ENCODE peak calls at places on chromosomes 11 and 22, in seven cellular contexts. S, Y, Z, N, B, M and O are unnamed samples.

GRCh38 chr22:50474711-50475651 is at the start of gene SBF1:
- DNase-seq in S (peak), Y (peak), Z (peak), N (peak), B (peak), M (peak), O (peak)

GRCh38 chr11:121929581-121929980 is 186.4 kb downstream of the BLID start:
- DNase-seq in S (no peak), Y (no peak), Z (no peak), N (peak), B (no peak), M (peak), O (peak)

GRCh38 chr11:65606876-65607613 is 7.0 kb downstream of the MAP3K11 start:
- DNase-seq in S (peak), Y (peak), Z (no peak), N (peak), B (no peak), M (peak), O (peak)

GRCh38 chr22:50072167-50072555 is 13.1 kb downstream of the MLC1 start:
- DNase-seq in S (no peak), Y (no peak), Z (no peak), N (no peak), B (no peak), M (no peak), O (no peak)

GRCh38 chr11:62553839-62554361 is 7.3 kb upstream of the AHNAK start:
- DNase-seq in S (no peak), Y (peak), Z (no peak), N (no peak), B (no peak), M (no peak), O (peak)

GRCh38 chr11:3043315-3043871 is 13.8 kb downstream of the CARS1 start:
- DNase-seq in S (no peak), Y (no peak), Z (no peak), N (peak), B (no peak), M (no peak), O (no peak)

GRCh38 chr11:61333638-61334433 is 808 bp downstream of the TKFC start:
- DNase-seq in S (no peak), Y (no peak), Z (peak), N (no peak), B (no peak), M (no peak), O (no peak)

GRCh38 chr11:119652907-119653659 is 75.9 kb downstream of the NECTIN1 start:
- DNase-seq in S (no peak), Y (no peak), Z (no peak), N (no peak), B (no peak), M (no peak), O (no peak)

GRCh38 chr11:31870609-31871309 is 59.6 kb upstream of the PAX6 start:
- DNase-seq in S (no peak), Y (peak), Z (no peak), N (peak), B (no peak), M (peak), O (peak)

GRCh38 chr11:45683285-45684058 is 18.1 kb upstream of the CHST1 start:
- DNase-seq in S (no peak), Y (no peak), Z (no peak), N (no peak), B (no peak), M (no peak), O (no peak)

GRCh38 chr11:65867284-65868071 is 5.1 kb downstream of the EFEMP2 start:
- DNase-seq in S (no peak), Y (no peak), Z (no peak), N (peak), B (no peak), M (no peak), O (no peak)

GRCh38 chr11:68051191-68052136 is 12.6 kb downstream of the TCIRG1 start:
- DNase-seq in S (no peak), Y (no peak), Z (no peak), N (no peak), B (no peak), M (no peak), O (no peak)

GRCh38 chr11:132048040-132048439 is 677.6 kb downstream of the NTM start:
- DNase-seq in S (no peak), Y (no peak), Z (no peak), N (no peak), B (no peak), M (no peak), O (no peak)

GRCh38 chr11:4134844-4135243 is 40.2 kb downstream of the RRM1 start:
- DNase-seq in S (no peak), Y (peak), Z (no peak), N (no peak), B (no peak), M (no peak), O (peak)

GRCh38 chr11:43555811-43556210 is 124.7 kb upstream of the HSD17B12 start:
- DNase-seq in S (no peak), Y (no peak), Z (no peak), N (no peak), B (no peak), M (no peak), O (no peak)

GRCh38 chr11:102802341-102802740 is 4.4 kb upstream of the MMP1 start:
- DNase-seq in S (peak), Y (peak), Z (no peak), N (no peak), B (no peak), M (no peak), O (peak)

GRCh38 chr11:82831364-82831763 is 68.9 kb downstream of the PRCP start:
- DNase-seq in S (no peak), Y (no peak), Z (no peak), N (no peak), B (no peak), M (no peak), O (no peak)

GRCh38 chr22:35841907-35842518 is 124.3 kb downstream of the APOL5 start:
- DNase-seq in S (no peak), Y (no peak), Z (no peak), N (no peak), B (no peak), M (no peak), O (no peak)

GRCh38 chr11:69618237-69618636 is 22.7 kb upstream of the CCND1 start:
- DNase-seq in S (no peak), Y (no peak), Z (no peak), N (no peak), B (no peak), M (no peak), O (no peak)

GRCh38 chr22:25008666-25009065 is 56.1 kb downstream of the KIAA1671 start:
- DNase-seq in S (no peak), Y (no peak), Z (no peak), N (peak), B (no peak), M (no peak), O (peak)

DNA sequence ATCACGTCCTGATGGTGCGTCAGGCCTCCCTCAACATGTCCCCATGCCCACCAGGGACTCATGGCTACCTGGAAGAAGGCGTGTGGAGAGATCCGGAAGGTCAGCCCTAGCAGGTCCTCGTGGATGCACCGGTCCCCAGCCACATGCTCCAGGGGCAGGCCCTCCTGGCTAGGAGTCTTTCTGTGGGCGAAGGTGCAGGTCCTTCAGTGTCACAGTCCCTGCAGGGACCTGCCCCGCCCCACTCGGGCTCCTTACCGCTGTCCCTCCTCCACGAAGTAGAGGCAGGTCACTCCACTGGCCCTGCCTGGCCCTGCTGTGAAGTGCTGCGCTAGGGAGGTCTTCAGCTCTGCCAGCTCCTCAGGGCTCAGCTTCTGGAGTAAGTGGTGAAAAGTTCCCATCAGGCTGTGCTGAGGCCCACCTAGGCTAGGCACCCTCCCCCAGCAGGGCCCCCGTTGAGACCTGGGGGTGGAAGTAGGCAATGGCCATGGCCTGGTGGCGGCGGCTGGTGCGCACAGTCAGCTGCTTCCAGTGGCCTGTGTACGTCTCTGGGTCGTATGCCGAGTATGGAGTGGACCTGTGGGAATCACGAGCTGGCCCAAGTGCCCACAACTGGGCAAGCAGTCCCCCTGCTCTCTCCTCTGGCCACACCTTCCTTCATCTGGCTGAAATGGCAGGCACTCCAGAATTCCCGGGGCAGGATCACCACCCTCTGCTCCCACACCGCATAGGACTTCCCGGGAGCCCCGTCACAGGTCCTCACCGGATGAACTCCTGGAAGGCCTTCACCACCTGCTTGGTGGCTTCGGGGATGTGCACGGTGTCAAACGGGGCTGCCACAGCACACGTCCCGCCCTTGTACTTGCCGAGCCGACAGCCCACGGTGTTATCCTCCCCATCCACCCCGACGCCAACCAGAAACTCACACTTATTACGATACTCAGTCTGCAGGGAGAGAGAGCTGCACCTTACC is 1.1 kb upstream of the RANBP1 start:
- DNase-seq in S (no peak), Y (no peak), Z (no peak), N (peak), B (no peak), M (no peak), O (no peak)
- H3K4me3 ChIP-seq in S (peak), Y (no peak), Z (no peak), N (no peak), B (no peak), M (no peak), O (no peak)

GRCh38 chr11:124875401-124875800 is 10.2 kb downstream of the ROBO3 start:
- DNase-seq in S (no peak), Y (no peak), Z (no peak), N (no peak), B (no peak), M (no peak), O (no peak)
- H3K4me3 ChIP-seq in S (peak), Y (peak), Z (no peak), N (peak), B (no peak), M (peak), O (no peak)

DNA sequence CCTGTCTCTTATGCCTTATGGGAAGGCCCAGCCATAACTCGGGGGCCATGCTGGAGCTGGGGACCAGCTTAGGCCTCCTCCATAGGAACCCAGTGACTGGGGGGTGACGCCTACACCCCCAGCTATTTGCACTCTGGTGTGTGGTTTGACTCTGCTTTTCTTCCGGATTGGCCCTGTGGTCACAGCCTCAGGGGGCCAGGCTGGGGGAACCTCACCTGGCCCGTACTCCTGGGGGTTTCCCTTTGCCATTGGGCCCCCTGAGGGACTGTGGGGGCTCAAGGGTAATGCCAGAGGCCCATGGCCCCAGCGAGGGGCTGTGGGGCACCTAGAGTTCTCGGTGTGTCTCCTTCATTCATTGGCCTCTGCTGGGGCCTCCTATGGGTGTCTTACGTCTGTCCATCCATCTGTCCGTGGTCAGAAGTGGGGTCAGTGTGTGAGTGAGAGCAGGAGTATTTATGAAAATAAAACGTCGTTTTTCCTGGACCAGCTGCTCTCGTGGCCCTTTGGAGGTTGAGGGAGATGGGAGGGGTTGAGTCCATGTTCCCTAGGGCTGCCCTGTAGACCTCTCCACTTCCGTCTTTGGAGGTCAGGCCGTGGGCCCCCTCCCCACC is 6.3 kb upstream of the SH3BP1 start:
- DNase-seq in S (no peak), Y (no peak), Z (peak), N (no peak), B (no peak), M (no peak), O (no peak)
- H3K4me3 ChIP-seq in S (no peak), Y (no peak), Z (peak), N (peak), B (peak), M (peak), O (no peak)

GRCh38 chr11:13875643-13876042 is 86.9 kb upstream of the SPON1 start:
- DNase-seq in S (no peak), Y (no peak), Z (no peak), N (no peak), B (no peak), M (no peak), O (no peak)
- H3K4me3 ChIP-seq in S (no peak), Y (no peak), Z (no peak), N (no peak), B (no peak), M (no peak), O (no peak)

DNA sequence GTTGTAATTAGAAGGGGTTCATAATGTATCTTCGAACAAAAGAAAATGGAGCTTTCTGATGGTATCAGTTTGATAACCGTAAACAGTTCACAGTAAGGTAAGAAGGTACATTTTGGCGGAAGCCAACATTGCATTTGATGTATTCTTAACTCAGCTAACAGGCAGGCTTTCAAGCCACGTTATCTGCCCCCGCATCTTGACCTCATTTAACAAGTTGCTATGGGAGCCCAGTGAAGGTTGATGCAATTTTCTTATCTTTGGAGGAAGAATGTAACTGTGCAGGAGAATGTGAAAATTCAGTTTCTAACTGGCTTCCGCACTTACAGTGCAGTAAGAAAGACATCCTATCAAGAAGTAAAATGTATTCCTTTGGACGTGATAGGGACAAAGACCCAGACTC is 110.6 kb downstream of the ETS1 start:
- DNase-seq in S (no peak), Y (no peak), Z (peak), N (no peak), B (peak), M (no peak), O (no peak)
- H3K4me3 ChIP-seq in S (no peak), Y (no peak), Z (peak), N (no peak), B (peak), M (no peak), O (no peak)

GRCh38 chr22:45034821-45035220 is 25.0 kb upstream of the PHF21B start:
- DNase-seq in S (no peak), Y (no peak), Z (no peak), N (no peak), B (no peak), M (no peak), O (no peak)

GRCh38 chr22:45036154-45036553 is 26.3 kb upstream of the PHF21B start:
- DNase-seq in S (no peak), Y (no peak), Z (no peak), N (no peak), B (no peak), M (peak), O (no peak)

GRCh38 chr22:45034156-45034555 is 24.4 kb upstream of the PHF21B start:
- DNase-seq in S (no peak), Y (no peak), Z (no peak), N (no peak), B (no peak), M (no peak), O (no peak)

GRCh38 chr22:45042263-45042662 is 32.5 kb upstream of the PHF21B start:
- DNase-seq in S (no peak), Y (no peak), Z (no peak), N (no peak), B (no peak), M (no peak), O (no peak)

GRCh38 chr22:45039206-45039605 is 29.4 kb upstream of the PHF21B start:
- DNase-seq in S (no peak), Y (no peak), Z (no peak), N (no peak), B (no peak), M (no peak), O (no peak)
- H3K4me3 ChIP-seq in S (no peak), Y (no peak), Z (no peak), N (no peak), B (no peak), M (no peak), O (no peak)

GRCh38 chr11:19598456-19598855 is 114.2 kb upstream of the NAV2 start:
- DNase-seq in S (no peak), Y (no peak), Z (no peak), N (no peak), B (no peak), M (no peak), O (no peak)
- H3K4me3 ChIP-seq in S (no peak), Y (no peak), Z (no peak), N (no peak), B (no peak), M (no peak), O (no peak)